ENCODE peak calls at places on chromosomes 1 and 21, in four cellular contexts. P is astrocyte, J is IMR-90, G is lower lobe of right lung. R is an unnamed sample.
A peak's percentile ranks its signal among the peaks of the same experiment; 100 is the strongest.

GRCh38 chr1:241357366-241358305 is 631 bp upstream of the RGS7 start:
- DNase-seq in P (no peak), J (no peak), G (no peak), R (no peak)

GRCh38 chr21:26447932-26448331 is 125.2 kb downstream of the CYYR1 start:
- DNase-seq in P (no peak), J (no peak), G (no peak), R (no peak)

GRCh38 chr1:83702349-83702748 is 296.6 kb downstream of the TTLL7 start:
- DNase-seq in P (no peak), J (no peak), G (no peak), R (no peak)

GRCh38 chr1:7233646-7234470 is 448.6 kb downstream of the CAMTA1 start:
- DNase-seq in P (no peak), J (no peak), G (no peak), R (no peak)

GRCh38 chr1:54326577-54327385 is 79.4 kb downstream of the SSBP3 start:
- DNase-seq in P (no peak), J (peak; percentile 61), G (no peak), R (no peak)

GRCh38 chr1:147751346-147751745 is 9.1 kb downstream of the GJA5 start:
- DNase-seq in P (no peak), J (no peak), G (no peak), R (no peak)

GRCh38 chr1:44251989-44252625 is 38.8 kb downstream of the DMAP1 start:
- DNase-seq in P (no peak), J (no peak), G (no peak), R (no peak)

GRCh38 chr1:155002479-155003226 is at the start of gene ZBTB7B:
- DNase-seq in P (no peak), J (no peak), G (peak; percentile 80), R (peak; percentile 66)

GRCh38 chr1:60765204-60765603 is 317.2 kb upstream of the NFIA start:
- DNase-seq in P (no peak), J (no peak), G (no peak), R (peak; percentile 36)

GRCh38 chr1:234589854-234590620 is 19.9 kb downstream of the IRF2BP2 start:
- DNase-seq in P (no peak), J (no peak), G (no peak), R (no peak)

GRCh38 chr1:48776400-48777218 is at the start of gene BEND5:
- DNase-seq in P (peak; percentile 39), J (peak; percentile 23), G (peak; percentile 61), R (peak; percentile 6)

GRCh38 chr1:231883382-231883781 is 256.8 kb downstream of the DISC1 start:
- DNase-seq in P (no peak), J (no peak), G (no peak), R (no peak)

GRCh38 chr1:39754906-39755504 is 16.1 kb downstream of the OXCT2 start:
- DNase-seq in P (peak; percentile 10), J (no peak), G (no peak), R (no peak)

GRCh38 chr1:212528501-212528900 is 80.1 kb upstream of the ATF3 start:
- DNase-seq in P (no peak), J (no peak), G (no peak), R (no peak)

GRCh38 chr1:167718926-167719691 is 2.7 kb upstream of the MPZL1 start:
- DNase-seq in P (no peak), J (no peak), G (no peak), R (no peak)

GRCh38 chr1:97834903-97835302 is 85.9 kb downstream of the DPYD start:
- DNase-seq in P (no peak), J (peak; percentile 4), G (no peak), R (no peak)

GRCh38 chr1:185811062-185811709 is 77.0 kb downstream of the HMCN1 start:
- DNase-seq in P (no peak), J (no peak), G (no peak), R (no peak)

GRCh38 chr1:185808675-185809074 is 74.5 kb downstream of the HMCN1 start:
- DNase-seq in P (peak; percentile 32), J (no peak), G (no peak), R (no peak)

GRCh38 chr1:185816460-185816859 is 82.3 kb downstream of the HMCN1 start:
- DNase-seq in P (peak; percentile 41), J (peak; percentile 47), G (no peak), R (no peak)

GRCh38 chr1:185812934-185813333 is 78.7 kb downstream of the HMCN1 start:
- DNase-seq in P (no peak), J (no peak), G (no peak), R (no peak)

GRCh38 chr1:185813401-185813979 is 79.3 kb downstream of the HMCN1 start:
- DNase-seq in P (peak; percentile 37), J (peak; percentile 73), G (no peak), R (peak; percentile 48)
- TF ChIP-seq CTCF in P (peak; percentile 57), J (peak; percentile 72), G (peak; percentile 55), R (peak; percentile 52)

DNA sequence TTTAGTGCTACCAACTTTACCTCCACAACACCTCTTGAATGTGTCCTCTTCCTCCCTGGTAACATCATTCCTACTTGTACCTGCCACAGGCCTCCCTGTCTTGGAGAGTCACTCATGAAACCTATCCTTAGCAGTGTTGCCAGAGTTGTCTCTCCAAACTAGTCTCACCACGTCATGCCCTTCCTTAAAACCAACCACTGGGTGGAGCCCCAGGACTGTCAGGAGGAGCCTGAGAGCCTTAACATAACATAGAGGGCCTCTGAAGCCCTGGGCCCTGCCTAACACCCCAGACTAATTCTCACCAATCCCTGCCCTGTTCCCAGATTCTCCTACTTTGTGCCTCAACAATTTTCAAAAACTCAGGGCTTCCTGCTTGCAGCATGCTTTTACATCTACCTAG is 65.3 kb downstream of the ZNF697 start:
- DNase-seq in P (peak; percentile 35), J (peak; percentile 55), G (peak; percentile 59), R (peak; percentile 52)
- TF ChIP-seq CTCF in P (peak; percentile 27), J (peak; percentile 69), G (peak; percentile 59), R (no peak)

GRCh38 chr21:18840239-18840638 is 436.7 kb upstream of the TMPRSS15 start:
- DNase-seq in P (no peak), J (no peak), G (no peak), R (no peak)
- TF ChIP-seq CTCF in P (peak; percentile 21), J (no peak), G (no peak), R (no peak)

DNA sequence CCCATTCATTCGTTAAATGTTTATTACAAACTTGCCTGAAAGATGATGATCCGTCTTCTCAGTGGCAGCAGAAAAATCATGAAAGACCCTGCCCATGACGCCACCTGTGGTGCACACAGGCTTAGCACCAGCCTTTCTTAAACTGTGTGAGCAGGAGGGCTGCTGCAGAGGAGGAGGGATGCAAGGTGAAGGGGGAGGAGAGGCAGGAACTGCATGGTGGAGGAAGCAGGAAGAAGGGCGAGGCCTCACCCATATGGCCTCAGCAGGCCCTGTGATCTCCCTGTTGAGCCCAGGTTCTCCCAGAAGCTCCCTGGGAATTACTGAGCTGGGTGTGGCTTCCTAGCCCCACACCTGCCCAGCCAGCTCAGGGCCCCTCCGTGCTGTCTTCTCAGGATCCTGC is 25.0 kb upstream of the RD3 start:
- DNase-seq in P (no peak), J (no peak), G (no peak), R (peak; percentile 79)
- TF ChIP-seq CTCF in P (no peak), J (no peak), G (no peak), R (peak; percentile 43)

GRCh38 chr1:202152399-202152798 is 7.9 kb upstream of the ARL8A start:
- DNase-seq in P (no peak), J (no peak), G (no peak), R (no peak)
- TF ChIP-seq CTCF in P (no peak), J (no peak), G (no peak), R (no peak)

DNA sequence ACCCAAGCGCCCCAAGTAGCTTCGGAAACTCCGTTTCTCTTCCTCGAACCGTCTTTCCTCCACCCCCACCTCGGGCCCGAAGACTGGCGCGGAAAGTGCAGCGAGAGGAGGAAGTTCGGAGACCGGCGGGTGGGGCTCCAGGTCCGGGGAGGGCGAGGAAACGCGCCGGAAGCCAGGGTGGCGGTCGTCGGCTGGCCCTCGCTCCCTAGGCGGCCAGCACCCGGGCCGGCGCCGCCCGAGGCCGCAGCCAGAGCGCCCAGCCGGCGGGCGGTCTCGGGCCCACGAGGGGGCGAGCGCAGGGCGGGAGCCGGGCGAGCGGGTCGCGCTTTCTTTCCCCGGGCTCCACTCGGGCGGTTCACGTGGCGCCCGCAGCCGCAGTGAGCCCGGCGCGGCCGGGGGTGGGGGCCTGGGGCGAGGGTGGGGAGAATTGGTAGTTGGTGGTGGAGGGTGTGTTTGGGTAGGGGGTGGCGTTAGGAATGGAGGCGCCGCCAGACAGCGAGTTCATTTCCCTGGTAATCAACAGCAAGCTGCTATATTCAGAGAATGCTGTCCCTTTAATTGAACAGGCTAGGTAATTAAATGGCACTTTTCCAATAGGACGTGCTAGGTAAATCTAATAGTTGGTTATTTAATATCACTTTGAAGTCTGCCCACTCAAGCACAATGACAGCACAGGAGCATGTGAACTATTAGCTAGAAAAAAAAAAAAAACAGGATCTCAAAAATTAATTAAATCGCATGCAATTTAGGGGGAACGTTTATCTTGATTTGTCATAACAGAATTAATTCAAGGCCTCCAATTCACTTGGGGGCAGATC is 6.7 kb downstream of the LMO4 start:
- DNase-seq in P (peak; percentile 26), J (peak; percentile 35), G (peak; percentile 85), R (peak; percentile 72)
- TF ChIP-seq CTCF in P (no peak), J (peak; percentile 45), G (peak; percentile 27), R (no peak)

R was measured in Calu3.